ENCODE peak calls at places on chromosome 7, in five cellular contexts. J is glutamatergic neuron, D is esophagus squamous epithelium, O is dorsolateral prefrontal cortex, Z is AML-193. K is an unnamed sample.
A peak's percentile ranks its signal among the peaks of the same experiment; 100 is the strongest.

GRCh38 chr7:923108-924041 is 31.1 kb downstream of the ADAP1 start:
- DNase-seq in J (peak; percentile 18), D (peak; percentile 63), O (no peak), Z (peak; percentile 87), K (no peak)

GRCh38 chr7:123522061-123522460 is 12.3 kb downstream of the IQUB start:
- DNase-seq in J (no peak), D (no peak), O (no peak), Z (no peak), K (no peak)

GRCh38 chr7:120933475-120933874 is 17.1 kb upstream of the ING3 start:
- DNase-seq in J (no peak), D (no peak), O (no peak), Z (no peak), K (no peak)

GRCh38 chr7:45683556-45684148 is 109.5 kb downstream of the ADCY1 start:
- DNase-seq in J (no peak), D (no peak), O (no peak), Z (no peak), K (no peak)

GRCh38 chr7:104900525-104900924 is 113.5 kb upstream of the KMT2E start:
- DNase-seq in J (no peak), D (no peak), O (no peak), Z (no peak), K (no peak)

GRCh38 chr7:23191022-23191421 is 9.2 kb downstream of the NUP42 start:
- DNase-seq in J (no peak), D (no peak), O (no peak), Z (no peak), K (peak; percentile 63)

GRCh38 chr7:129468087-129468486 is 33.9 kb downstream of the STRIP2 start:
- DNase-seq in J (no peak), D (no peak), O (no peak), Z (no peak), K (no peak)

GRCh38 chr7:42014625-42015412 is 222.2 kb downstream of the GLI3 start:
- DNase-seq in J (peak; percentile 73), D (no peak), O (no peak), Z (peak; percentile 17), K (peak; percentile 65)

GRCh38 chr7:97011536-97012292 is 6.4 kb downstream of the DLX6 start:
- DNase-seq in J (no peak), D (no peak), O (no peak), Z (no peak), K (peak; percentile 2)

GRCh38 chr7:15478401-15478800 is 83.4 kb downstream of the AGMO start:
- DNase-seq in J (no peak), D (no peak), O (no peak), Z (no peak), K (no peak)

GRCh38 chr7:64867863-64868440 is 35.1 kb upstream of the ZNF273 start:
- DNase-seq in J (no peak), D (no peak), O (no peak), Z (no peak), K (no peak)

GRCh38 chr7:131897016-131897789 is 340.8 kb upstream of the PODXL start:
- DNase-seq in J (no peak), D (no peak), O (no peak), Z (no peak), K (peak; percentile 91)

GRCh38 chr7:66050990-66051424 is 24.6 kb upstream of the ASL start:
- DNase-seq in J (no peak), D (no peak), O (no peak), Z (no peak), K (peak; percentile 26)

GRCh38 chr7:132536646-132537395 is 39.4 kb downstream of the PLXNA4 start:
- DNase-seq in J (no peak), D (no peak), O (no peak), Z (no peak), K (no peak)

GRCh38 chr7:114791771-114792170 is 130.1 kb upstream of the MDFIC start:
- DNase-seq in J (no peak), D (no peak), O (no peak), Z (no peak), K (no peak)

GRCh38 chr7:18221377-18222290 is 194.0 kb upstream of the PRPS1L1 start:
- DNase-seq in J (no peak), D (no peak), O (no peak), Z (peak; percentile 4), K (no peak)

GRCh38 chr7:117385340-117386124 is 41.8 kb downstream of the ASZ1 start:
- DNase-seq in J (no peak), D (no peak), O (no peak), Z (peak; percentile 32), K (no peak)

GRCh38 chr7:149727053-149727452 is 46.3 kb downstream of the ZNF467 start:
- DNase-seq in J (no peak), D (no peak), O (no peak), Z (no peak), K (no peak)

GRCh38 chr7:132249591-132249971 is 326.7 kb downstream of the PLXNA4 start:
- DNase-seq in J (no peak), D (no peak), O (no peak), Z (no peak), K (peak; percentile 78)

GRCh38 chr7:43570688-43571365 is 12.1 kb upstream of the STK17A start:
- DNase-seq in J (no peak), D (no peak), O (no peak), Z (no peak), K (no peak)

GRCh38 chr7:141251957-141252356 is 178.1 kb downstream of the TMEM178B start:
- DNase-seq in J (no peak), D (no peak), O (no peak), Z (no peak), K (no peak)

GRCh38 chr7:21146642-21147423 is 281.1 kb upstream of the SP4 start:
- DNase-seq in J (no peak), D (no peak), O (no peak), Z (no peak), K (peak; percentile 81)

GRCh38 chr7:39310699-39311098 is 255.5 kb upstream of the YAE1 start:
- DNase-seq in J (no peak), D (no peak), O (no peak), Z (no peak), K (no peak)

GRCh38 chr7:20199015-20199737 is 18.0 kb downstream of the MACC1 start:
- DNase-seq in J (no peak), D (no peak), O (peak; percentile 22), Z (peak; percentile 86), K (no peak)

GRCh38 chr7:43639858-43640491 is 57.1 kb downstream of the STK17A start:
- DNase-seq in J (peak; percentile 47), D (no peak), O (no peak), Z (no peak), K (no peak)

GRCh38 chr7:1533569-1534329 is 3.2 kb downstream of the MAFK start:
- DNase-seq in J (no peak), D (no peak), O (no peak), Z (peak; percentile 33), K (peak; percentile 69)

GRCh38 chr7:34069676-34070075 is 164.3 kb downstream of the BMPER start:
- DNase-seq in J (no peak), D (no peak), O (no peak), Z (no peak), K (no peak)

GRCh38 chr7:15723840-15724239 is 37.4 kb upstream of the MEOX2 start:
- DNase-seq in J (no peak), D (no peak), O (no peak), Z (no peak), K (no peak)

K was measured in ELF-1.